ENCODE peak calls at places on chromosomes 4 and X, in ten cellular contexts. D is PC-3; X is CD8-positive, alpha-beta T cell; R is MM.1S; V is tibial nerve; K is left lung; Y is transverse colon; O is SJCRH30; A is prostate gland; U is tibial artery. I is an unnamed sample.

GRCh38 chr4:16439003-16439402 is 212.7 kb upstream of the TAPT1 start:
- DNase-seq in U (no peak), O (no peak), V (no peak), K (no peak), X (no peak), A (no peak), D (no peak), R (no peak), Y (no peak), I (no peak)

GRCh38 chrX:129984196-129984962 is 1.9 kb downstream of the BCORL1 start:
- DNase-seq in V (no peak), X (peak; percentile 48), Y (peak; percentile 28), K (peak; percentile 85), R (no peak), U (peak; percentile 20), O (peak; percentile 50), D (no peak), A (no peak), I (peak; percentile 12)

GRCh38 chrX:152632445-152633097 is 5.1 kb upstream of the GABRQ start:
- DNase-seq in X (peak; percentile 31), R (peak; percentile 30), A (peak; percentile 10), Y (peak; percentile 47), U (peak; percentile 55), D (peak; percentile 69), O (peak; percentile 24), V (peak; percentile 38), K (no peak), I (peak; percentile 48)

GRCh38 chr4:182242793-182243192 is 409 bp upstream of the TENM3 start:
- DNase-seq in X (no peak), R (no peak), O (no peak), D (no peak), Y (no peak), U (no peak), A (no peak), V (no peak), K (no peak), I (peak; percentile 61)

GRCh38 chrX:137431693-137432488 is 134.0 kb upstream of the ZIC3 start:
- DNase-seq in U (no peak), K (no peak), Y (no peak), D (no peak), A (no peak), X (no peak), V (no peak), R (no peak), O (no peak), I (no peak)

GRCh38 chr4:142373610-142374009 is 472.5 kb downstream of the INPP4B start:
- DNase-seq in X (no peak), K (no peak), R (no peak), U (no peak), D (peak; percentile 85), A (no peak), V (no peak), O (no peak), Y (no peak), I (no peak)

GRCh38 chrX:17374619-17375360 is at the start of gene NHS:
- DNase-seq in U (peak; percentile 63), R (no peak), A (peak; percentile 50), O (no peak), X (no peak), Y (peak; percentile 75), V (peak; percentile 51), K (peak; percentile 61), D (peak; percentile 83), I (peak; percentile 77)

GRCh38 chrX:39705299-39705698 is 392.5 kb downstream of the BCOR start:
- DNase-seq in D (peak; percentile 87), R (no peak), K (peak; percentile 69), Y (peak; percentile 58), X (no peak), O (peak; percentile 48), A (peak; percentile 39), U (peak; percentile 66), V (peak; percentile 19), I (peak; percentile 50)

GRCh38 chr4:170114636-170115035 is 24.9 kb upstream of the AADAT start:
- DNase-seq in R (no peak), K (no peak), Y (no peak), O (no peak), V (no peak), A (no peak), D (peak; percentile 1), X (no peak), U (no peak), I (no peak)

GRCh38 chrX:72269671-72270251 is 7.3 kb downstream of the RPS4X start:
- DNase-seq in A (no peak), D (peak; percentile 61), X (peak; percentile 20), U (no peak), O (no peak), Y (no peak), V (no peak), R (no peak), K (no peak), I (peak; percentile 76)

GRCh38 chrX:40154853-40155616 is 57.3 kb upstream of the BCOR start:
- DNase-seq in X (no peak), A (no peak), Y (peak; percentile 66), D (peak; percentile 31), O (no peak), U (peak; percentile 84), V (no peak), K (peak; percentile 76), R (peak; percentile 28), I (peak; percentile 22)

GRCh38 chr4:30537462-30537861 is 182.7 kb upstream of the PCDH7 start:
- DNase-seq in A (no peak), X (no peak), R (no peak), U (no peak), K (no peak), Y (peak; percentile 19), O (peak; percentile 80), V (no peak), D (peak; percentile 85), I (peak; percentile 16)

GRCh38 chrX:155086202-155086840 is 15.0 kb downstream of the BRCC3 start:
- DNase-seq in U (no peak), O (peak; percentile 15), A (no peak), K (no peak), D (peak; percentile 65), R (peak; percentile 16), X (peak; percentile 50), V (no peak), Y (peak; percentile 30), I (peak; percentile 46)

GRCh38 chrX:110964761-110965160 is 131.2 kb upstream of the PAK3 start:
- DNase-seq in U (no peak), A (no peak), R (no peak), V (no peak), K (peak; percentile 20), X (no peak), O (peak; percentile 93), Y (no peak), D (no peak), I (no peak)

GRCh38 chrX:40107291-40108083 is 9.7 kb upstream of the BCOR start:
- DNase-seq in U (no peak), D (peak; percentile 64), K (peak; percentile 91), A (peak; percentile 20), V (no peak), O (peak; percentile 90), X (no peak), Y (peak; percentile 72), R (peak; percentile 19), I (no peak)

DNA sequence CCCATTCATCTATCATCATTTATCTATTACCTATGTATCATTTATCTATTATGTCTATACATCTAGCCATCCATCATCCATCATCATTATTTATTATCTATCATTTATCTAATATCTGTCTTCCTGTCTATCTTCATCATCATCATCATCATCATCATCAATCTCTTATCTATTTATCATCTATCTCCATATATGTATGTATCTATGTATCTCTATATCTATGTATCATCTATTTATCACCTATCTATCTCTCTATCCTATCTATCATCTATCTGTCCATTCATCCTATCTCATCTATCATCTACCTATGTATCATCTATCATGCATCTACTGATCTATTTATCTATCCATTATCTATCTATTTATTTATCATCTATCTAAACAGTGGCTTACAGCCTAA is 3.8 kb upstream of the GYG2 start:
- DNase-seq in R (no peak), K (no peak), D (no peak), Y (no peak), U (no peak), O (no peak), X (no peak), A (no peak), V (no peak), I (no peak)
- H3K4me1 ChIP-seq in R (no peaks in the 10 kb centered on the region), K (no peaks in the 10 kb centered on the region), D (no peaks in the 10 kb centered on the region), Y (peaks cover 3% of the 10 kb centered on the region), U (peaks cover 6% of the 10 kb centered on the region), O (peaks cover 3% of the 10 kb centered on the region), X (no peaks in the 10 kb centered on the region), A (no peaks in the 10 kb centered on the region), V (no peaks in the 10 kb centered on the region), I (peaks cover 1% of the 10 kb centered on the region)

DNA sequence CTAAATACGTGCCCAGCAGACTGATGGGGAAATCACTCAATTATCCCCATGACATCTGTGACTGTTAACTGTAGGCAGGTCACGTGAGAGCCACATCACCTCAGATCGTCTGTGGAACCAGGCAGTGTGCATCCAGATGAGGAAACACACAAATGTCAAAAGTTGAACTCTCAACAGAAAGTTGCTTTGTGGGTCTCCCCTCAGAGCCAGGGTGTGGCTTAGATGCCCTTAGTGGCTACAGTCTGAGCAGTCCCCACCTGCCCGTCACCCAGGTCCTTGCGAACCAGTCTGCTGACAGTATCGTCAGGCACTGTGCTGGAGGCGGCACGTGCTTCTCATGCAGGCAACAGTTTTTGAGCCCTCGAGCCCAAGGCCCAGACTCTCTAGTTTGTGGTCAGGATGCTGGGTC is 10.8 kb downstream of the TMEM187 start:
- DNase-seq in R (no peak), O (no peak), A (no peak), U (no peak), V (no peak), K (no peak), X (no peak), Y (no peak), D (no peak), I (no peak)
- H3K4me3 ChIP-seq in R (no peak overlapping the region), O (no peak overlapping the region), A (no peak overlapping the region), U (no peak overlapping the region), V (no peak overlapping the region), K (no peak overlapping the region), X (no peak overlapping the region), Y (no peak overlapping the region), D (no peak overlapping the region), I (no peak overlapping the region)

GRCh38 chr4:76753814-76754213 is 144.1 kb downstream of the SOWAHB start:
- DNase-seq in Y (no peak), D (peak; percentile 68), A (no peak), V (no peak), K (no peak), U (no peak), O (peak; percentile 62), R (no peak), X (no peak), I (peak; percentile 92)
- H3K36me3 ChIP-seq in Y (no peaks in the 10 kb centered on the region), D (peaks cover 12% of the 10 kb centered on the region), A (no peaks in the 10 kb centered on the region), V (no peaks in the 10 kb centered on the region), K (no peaks in the 10 kb centered on the region), U (peaks cover 32% of the 10 kb centered on the region), O (peaks cover 9% of the 10 kb centered on the region), R (peaks cover 6% of the 10 kb centered on the region), X (no peaks in the 10 kb centered on the region), I (peaks cover 24% of the 10 kb centered on the region)

DNA sequence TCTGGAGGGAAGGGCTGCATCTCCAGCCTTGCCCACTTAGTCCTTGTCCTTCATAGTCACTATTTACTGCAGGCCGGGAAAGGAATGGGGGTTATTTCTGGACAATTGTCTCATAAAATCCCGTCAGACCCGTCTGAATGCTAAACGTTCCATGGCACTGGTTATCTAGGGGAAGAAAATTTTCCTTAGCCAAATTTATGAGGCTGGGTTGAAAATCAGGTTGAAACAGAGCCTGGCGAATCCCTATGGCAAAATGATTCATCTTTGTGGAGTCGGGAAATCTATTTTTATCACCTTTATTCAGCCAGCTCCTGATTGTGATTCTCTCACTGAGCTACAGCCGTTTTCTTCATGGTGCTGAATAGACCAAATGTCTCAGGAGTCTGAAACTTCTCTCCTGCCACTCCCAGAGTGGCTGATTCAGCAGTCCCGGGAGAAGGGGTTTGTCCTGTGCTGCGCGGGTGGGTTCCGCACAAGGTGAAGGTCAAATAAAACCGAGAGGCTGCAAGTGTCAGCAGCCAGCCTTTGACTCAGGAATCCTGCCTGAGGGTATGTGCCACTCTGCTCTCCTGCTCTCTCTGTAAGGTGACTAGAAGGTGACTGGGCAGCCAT is 1.0 kb downstream of the LIMCH1 start:
- DNase-seq in V (no peak), Y (no peak), K (no peak), O (peak; percentile 18), U (no peak), D (peak; percentile 74), A (peak; percentile 37), R (no peak), X (no peak), I (peak; percentile 19)
- H3K4me1 ChIP-seq in V (no peaks in the 10 kb centered on the region), Y (no peaks in the 10 kb centered on the region), K (peaks cover 9% of the 10 kb centered on the region), O (peaks cover 38% of the 10 kb centered on the region), U (peaks cover 45% of the 10 kb centered on the region), D (peaks cover 22% of the 10 kb centered on the region), A (peaks cover 8% of the 10 kb centered on the region), R (no peaks in the 10 kb centered on the region), X (no peaks in the 10 kb centered on the region), I (peaks cover 41% of the 10 kb centered on the region)